ENCODE peak calls at places on chromosomes 4 and X, in nine cellular contexts. H, F, X, S, T, O, K, N and D are unnamed samples.

GRCh38 chrX:136750364-136750763 is 30.4 kb downstream of the ARHGEF6 start:
- DNase-seq in H (no peak), F (no peak), X (peak), S (no peak), T (no peak), O (no peak), K (no peak), N (no peak), D (no peak)

GRCh38 chr4:174859904-174860303 is 30.9 kb upstream of the GLRA3 start:
- DNase-seq in H (no peak), F (no peak), X (no peak), S (no peak), T (no peak), O (no peak), K (no peak), N (no peak), D (no peak)

GRCh38 chrX:52585892-52586291 is 68.8 kb downstream of the SSX7 start:
- DNase-seq in H (no peak), F (no peak), X (peak), S (no peak), T (no peak), O (no peak), K (no peak), N (no peak), D (no peak)

GRCh38 chr4:32824321-32824720 is 2104.2 kb downstream of the PCDH7 start:
- DNase-seq in H (peak), F (no peak), X (no peak), S (no peak), T (no peak), O (no peak), K (no peak), N (no peak), D (no peak)

GRCh38 chr4:7430965-7431695 is 3.6 kb downstream of the PSAPL1 start:
- DNase-seq in H (no peak), F (no peak), X (no peak), S (no peak), T (peak), O (no peak), K (no peak), N (no peak), D (no peak)

GRCh38 chr4:11669156-11669555 is 240.5 kb upstream of the HS3ST1 start:
- DNase-seq in H (peak), F (no peak), X (no peak), S (no peak), T (no peak), O (no peak), K (no peak), N (no peak), D (no peak)

GRCh38 chrX:110143454-110144210 is 140.7 kb downstream of the TMEM164 start:
- DNase-seq in H (no peak), F (no peak), X (peak), S (no peak), T (no peak), O (no peak), K (no peak), N (no peak), D (no peak)

GRCh38 chr4:67236793-67237192 is 308.5 kb downstream of the CENPC start:
- DNase-seq in H (no peak), F (no peak), X (no peak), S (no peak), T (no peak), O (no peak), K (peak), N (no peak), D (no peak)

GRCh38 chr4:140212171-140212570 is 58.2 kb upstream of the MAML3 start:
- DNase-seq in H (no peak), F (no peak), X (no peak), S (no peak), T (no peak), O (no peak), K (no peak), N (no peak), D (no peak)

GRCh38 chrX:107678957-107679740 is 50.8 kb downstream of the PRPS1 start:
- DNase-seq in H (peak), F (peak), X (no peak), S (peak), T (peak), O (no peak), K (no peak), N (no peak), D (no peak)

DNA sequence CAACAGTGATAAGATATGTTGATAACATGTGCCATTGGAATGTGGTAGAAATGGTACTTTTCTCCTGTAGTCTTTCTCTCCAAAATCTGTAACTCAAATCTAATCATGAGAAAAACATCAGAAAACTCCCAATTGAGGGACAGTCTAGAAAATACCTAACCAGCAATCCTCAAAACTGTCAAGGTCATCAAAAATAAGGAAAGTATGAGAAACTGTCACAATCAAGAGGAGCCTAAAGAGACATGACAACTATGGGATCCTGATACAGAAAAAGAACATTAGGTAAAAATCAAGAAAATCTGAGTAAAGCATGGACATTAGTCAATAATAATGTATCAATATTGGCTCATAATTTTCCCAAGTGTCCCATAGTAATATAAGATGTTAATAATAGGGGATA is 124.5 kb upstream of the PPP1R2C start:
- DNase-seq in H (no peak), F (no peak), X (no peak), S (no peak), T (no peak), O (no peak), K (no peak), N (no peak), D (no peak)
- H3K27ac ChIP-seq in H (no peak), F (no peak), X (no peak), S (no peak), T (no peak), O (no peak), K (no peak), N (no peak), D (no peak)

GRCh38 chrX:115229337-115229991 is 4.4 kb downstream of the LRCH2 start:
- DNase-seq in H (no peak), F (no peak), X (no peak), S (no peak), T (no peak), O (no peak), K (no peak), N (no peak), D (no peak)

GRCh38 chrX:115233497-115234219 is at the start of gene LRCH2:
- DNase-seq in H (peak), F (peak), X (no peak), S (no peak), T (peak), O (no peak), K (peak), N (peak), D (peak)

GRCh38 chrX:115234220-115234557 is 293 bp upstream of the LRCH2 start:
- DNase-seq in H (no peak), F (no peak), X (no peak), S (no peak), T (no peak), O (no peak), K (no peak), N (no peak), D (no peak)

GRCh38 chrX:115232933-115233496 is 881 bp downstream of the LRCH2 start:
- DNase-seq in H (peak), F (no peak), X (no peak), S (no peak), T (no peak), O (no peak), K (no peak), N (no peak), D (no peak)
- H3K27ac ChIP-seq in H (no peak), F (peak), X (no peak), S (no peak), T (peak), O (no peak), K (no peak), N (no peak), D (peak)

GRCh38 chr4:142088906-142089305 is 452.5 kb downstream of the IL15 start:
- DNase-seq in H (peak), F (no peak), X (no peak), S (no peak), T (no peak), O (no peak), K (no peak), N (no peak), D (no peak)

GRCh38 chr4:142092941-142093340 is 456.6 kb downstream of the IL15 start:
- DNase-seq in H (no peak), F (no peak), X (no peak), S (no peak), T (no peak), O (no peak), K (no peak), N (no peak), D (no peak)

GRCh38 chr4:142091691-142092182 is 455.4 kb downstream of the IL15 start:
- DNase-seq in H (peak), F (no peak), X (peak), S (no peak), T (peak), O (peak), K (no peak), N (no peak), D (no peak)

GRCh38 chr4:142095886-142096605 is 459.7 kb downstream of the IL15 start:
- DNase-seq in H (peak), F (no peak), X (peak), S (no peak), T (peak), O (peak), K (no peak), N (no peak), D (no peak)

GRCh38 chr4:142091085-142091513 is 454.7 kb downstream of the IL15 start:
- DNase-seq in H (peak), F (no peak), X (peak), S (no peak), T (no peak), O (no peak), K (no peak), N (no peak), D (no peak)
- H3K27ac ChIP-seq in H (no peak), F (peak), X (no peak), S (no peak), T (peak), O (peak), K (no peak), N (no peak), D (no peak)

GRCh38 chrX:40867352-40867751 is 132.0 kb upstream of the MED14 start:
- DNase-seq in H (peak), F (no peak), X (peak), S (no peak), T (no peak), O (peak), K (peak), N (no peak), D (no peak)
- H3K27ac ChIP-seq in H (peak), F (peak), X (peak), S (no peak), T (no peak), O (peak), K (no peak), N (no peak), D (no peak)

DNA sequence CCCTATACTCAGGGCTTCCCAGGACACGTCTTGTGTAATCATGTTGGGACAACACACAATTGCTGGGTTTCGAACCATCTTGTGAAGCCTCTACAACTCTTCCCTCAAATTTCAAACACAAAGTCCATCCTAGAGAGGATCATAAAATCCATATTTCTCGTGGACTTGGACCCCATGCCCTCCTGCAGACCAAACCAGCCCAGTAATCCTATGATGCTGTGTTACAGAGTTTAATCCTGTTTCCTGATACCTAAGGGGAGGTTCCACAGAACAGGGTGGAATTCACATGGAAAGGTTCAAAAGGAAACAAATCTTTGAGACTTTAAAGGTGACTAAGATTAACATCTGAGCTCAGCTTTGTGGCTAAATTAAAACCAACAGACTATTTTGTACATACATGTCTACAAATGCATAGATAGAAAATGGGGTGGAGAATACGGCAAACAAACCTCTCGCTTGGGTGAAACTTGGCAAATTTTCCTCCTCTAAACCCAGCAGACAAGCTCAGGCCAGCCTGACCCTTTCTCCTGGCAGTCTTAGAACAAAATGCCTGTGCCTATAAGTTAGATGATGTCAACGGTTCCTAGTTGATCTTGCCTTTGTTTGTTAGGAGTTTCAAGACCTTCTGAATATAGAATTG is 38.1 kb downstream of the EGFL6 start:
- DNase-seq in H (no peak), F (no peak), X (no peak), S (no peak), T (no peak), O (no peak), K (no peak), N (no peak), D (no peak)
- H3K27ac ChIP-seq in H (no peak), F (no peak), X (peak), S (no peak), T (no peak), O (no peak), K (no peak), N (no peak), D (no peak)

GRCh38 chrX:69618803-69619202 is 2.9 kb downstream of the EDA start:
- DNase-seq in H (peak), F (no peak), X (no peak), S (no peak), T (no peak), O (no peak), K (peak), N (peak), D (no peak)
- H3K27ac ChIP-seq in H (no peak), F (no peak), X (no peak), S (no peak), T (no peak), O (no peak), K (no peak), N (no peak), D (no peak)

DNA sequence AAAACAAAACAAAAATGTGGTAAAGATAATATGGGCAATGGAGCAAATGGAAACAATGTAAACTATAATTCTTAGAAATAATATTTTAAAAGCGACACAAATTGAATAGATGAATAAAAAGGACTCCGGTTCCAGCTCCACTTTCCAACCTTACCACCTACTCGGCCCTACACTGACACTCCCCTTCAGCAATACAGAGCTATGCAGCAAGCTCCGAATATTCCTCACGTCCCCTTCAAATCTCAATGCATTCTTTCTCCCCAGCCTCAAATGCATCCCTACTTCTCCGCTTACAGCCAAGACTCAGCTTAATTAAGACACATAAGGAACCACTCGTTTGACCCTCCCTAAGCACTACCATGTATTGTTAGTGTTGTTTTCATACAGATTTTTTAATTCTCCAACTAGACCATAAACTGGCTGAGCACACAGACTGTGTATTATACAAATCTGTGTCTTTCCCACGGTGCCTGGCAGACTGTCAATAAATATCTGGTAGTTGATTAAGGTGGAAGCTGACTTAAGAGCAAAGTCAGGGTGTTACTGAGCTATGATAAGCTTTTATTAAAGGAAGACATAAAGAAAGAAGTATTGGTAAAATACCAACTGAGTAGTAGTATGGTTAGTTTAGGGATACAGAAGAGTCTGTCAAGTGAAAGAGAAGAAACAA is 219.1 kb downstream of the NR3C2 start:
- DNase-seq in H (no peak), F (no peak), X (no peak), S (no peak), T (no peak), O (no peak), K (no peak), N (peak), D (no peak)
- H3K27ac ChIP-seq in H (no peak), F (no peak), X (no peak), S (no peak), T (no peak), O (no peak), K (no peak), N (no peak), D (no peak)